ENCODE peak calls at places on chromosomes 11 and 22, in eight cellular contexts. One of them, this sample, is unnamed.

GRCh38 chr22:49491221-49491635 is 336.4 kb downstream of the BRD1 start:
- DNase-seq in fibroblast of lung: no peak
- DNase-seq in Calu3: no peak
- DNase-seq in nephron progenitor cell: no peak
- DNase-seq in upper lobe of right lung: no peak
- DNase-seq in neural crest cell: no peak
- DNase-seq in HFFc6: no peak
- DNase-seq in AG10803: no peak
- DNase-seq in this sample: no peak

GRCh38 chr11:33698921-33699320 is 1.7 kb downstream of the C11orf91 start:
- DNase-seq in fibroblast of lung: no peak
- DNase-seq in neural crest cell: no peak
- DNase-seq in nephron progenitor cell: no peak
- DNase-seq in upper lobe of right lung: no peak
- DNase-seq in Calu3: no peak
- DNase-seq in AG10803: no peak
- DNase-seq in HFFc6: no peak
- DNase-seq in this sample: no peak

GRCh38 chr11:131815631-131816030 is 445.2 kb downstream of the NTM start:
- DNase-seq in neural crest cell: no peak
- DNase-seq in fibroblast of lung: no peak
- DNase-seq in nephron progenitor cell: peak; percentile 24
- DNase-seq in AG10803: no peak
- DNase-seq in Calu3: no peak
- DNase-seq in HFFc6: no peak
- DNase-seq in upper lobe of right lung: no peak
- DNase-seq in this sample: no peak

GRCh38 chr11:108333403-108333899 is 110.6 kb downstream of the ATM start:
- DNase-seq in Calu3: no peak
- DNase-seq in nephron progenitor cell: no peak
- DNase-seq in upper lobe of right lung: no peak
- DNase-seq in AG10803: no peak
- DNase-seq in HFFc6: no peak
- DNase-seq in fibroblast of lung: no peak
- DNase-seq in neural crest cell: no peak
- DNase-seq in this sample: no peak

GRCh38 chr11:64384981-64385952 is 26.3 kb downstream of the RPS6KA4 start:
- DNase-seq in fibroblast of lung: no peak
- DNase-seq in Calu3: no peak
- DNase-seq in neural crest cell: no peak
- DNase-seq in upper lobe of right lung: no peak
- DNase-seq in HFFc6: no peak
- DNase-seq in nephron progenitor cell: no peak
- DNase-seq in AG10803: no peak
- DNase-seq in this sample: no peak

GRCh38 chr11:92822410-92822809 is 147.0 kb upstream of the MTNR1B start:
- DNase-seq in neural crest cell: no peak
- DNase-seq in AG10803: no peak
- DNase-seq in HFFc6: no peak
- DNase-seq in fibroblast of lung: no peak
- DNase-seq in Calu3: no peak
- DNase-seq in upper lobe of right lung: no peak
- DNase-seq in nephron progenitor cell: no peak
- DNase-seq in this sample: no peak

GRCh38 chr11:121595717-121596156 is 143.0 kb upstream of the SORL1-AS1 start:
- DNase-seq in nephron progenitor cell: no peak
- DNase-seq in neural crest cell: no peak
- DNase-seq in Calu3: no peak
- DNase-seq in upper lobe of right lung: peak; percentile 68
- DNase-seq in AG10803: peak; percentile 100
- DNase-seq in fibroblast of lung: peak; percentile 100
- DNase-seq in HFFc6: peak; percentile 99
- DNase-seq in this sample: no peak

GRCh38 chr11:133570376-133570775 is 38.1 kb upstream of the OPCML start:
- DNase-seq in fibroblast of lung: peak; percentile 0
- DNase-seq in HFFc6: no peak
- DNase-seq in neural crest cell: no peak
- DNase-seq in Calu3: no peak
- DNase-seq in nephron progenitor cell: no peak
- DNase-seq in AG10803: no peak
- DNase-seq in upper lobe of right lung: no peak
- DNase-seq in this sample: no peak

GRCh38 chr11:8886332-8886731 is 24.7 kb upstream of the AKIP1 start:
- DNase-seq in Calu3: no peak
- DNase-seq in fibroblast of lung: no peak
- DNase-seq in nephron progenitor cell: no peak
- DNase-seq in neural crest cell: no peak
- DNase-seq in HFFc6: no peak
- DNase-seq in upper lobe of right lung: no peak
- DNase-seq in AG10803: no peak
- DNase-seq in this sample: no peak

GRCh38 chr22:48492371-48493320 is 1335.0 kb downstream of the BRD1 start:
- DNase-seq in nephron progenitor cell: peak; percentile 70
- DNase-seq in HFFc6: peak; percentile 60
- DNase-seq in fibroblast of lung: peak; percentile 73
- DNase-seq in AG10803: peak; percentile 84
- DNase-seq in neural crest cell: peak; percentile 49
- DNase-seq in upper lobe of right lung: peak; percentile 73
- DNase-seq in Calu3: peak; percentile 55
- DNase-seq in this sample: peak; percentile 65

GRCh38 chr11:68380786-68381622 is 68.6 kb downstream of the LRP5 start:
- DNase-seq in fibroblast of lung: peak; percentile 53
- DNase-seq in nephron progenitor cell: no peak
- DNase-seq in HFFc6: no peak
- DNase-seq in AG10803: peak; percentile 66
- DNase-seq in upper lobe of right lung: no peak
- DNase-seq in neural crest cell: no peak
- DNase-seq in Calu3: no peak
- DNase-seq in this sample: no peak

GRCh38 chr22:25564979-25565677 is 653 bp downstream of the GRK3 start:
- DNase-seq in nephron progenitor cell: no peak
- DNase-seq in Calu3: peak; percentile 39
- DNase-seq in HFFc6: no peak
- DNase-seq in AG10803: no peak
- DNase-seq in fibroblast of lung: peak; percentile 24
- DNase-seq in upper lobe of right lung: peak; percentile 78
- DNase-seq in neural crest cell: peak; percentile 40
- DNase-seq in this sample: peak; percentile 63

GRCh38 chr22:45101828-45102227 is 61.9 kb upstream of the NUP50 start:
- DNase-seq in neural crest cell: peak; percentile 20
- DNase-seq in AG10803: peak; percentile 80
- DNase-seq in nephron progenitor cell: peak; percentile 45
- DNase-seq in fibroblast of lung: peak; percentile 44
- DNase-seq in upper lobe of right lung: no peak
- DNase-seq in Calu3: peak; percentile 45
- DNase-seq in HFFc6: peak; percentile 64
- DNase-seq in this sample: peak; percentile 68
- TF ChIP-seq CTCF in neural crest cell: peak; percentile 57
- TF ChIP-seq CTCF in AG10803: peak; percentile 88
- TF ChIP-seq CTCF in nephron progenitor cell: peak; percentile 40
- TF ChIP-seq CTCF in fibroblast of lung: peak; percentile 74
- TF ChIP-seq CTCF in upper lobe of right lung: peak; percentile 33
- TF ChIP-seq CTCF in Calu3: no peak
- TF ChIP-seq CTCF in HFFc6: peak; percentile 78
- TF ChIP-seq CTCF in this sample: no peak

GRCh38 chr11:61816736-61817455 is at the start of gene FADS1:
- DNase-seq in neural crest cell: peak; percentile 98
- DNase-seq in AG10803: peak; percentile 91
- DNase-seq in Calu3: peak; percentile 97
- DNase-seq in fibroblast of lung: peak; percentile 94
- DNase-seq in HFFc6: peak; percentile 94
- DNase-seq in nephron progenitor cell: peak; percentile 96
- DNase-seq in upper lobe of right lung: peak; percentile 98
- DNase-seq in this sample: peak; percentile 97
- TF ChIP-seq CTCF in neural crest cell: peak; percentile 69
- TF ChIP-seq CTCF in AG10803: peak; percentile 52
- TF ChIP-seq CTCF in Calu3: peak; percentile 63
- TF ChIP-seq CTCF in fibroblast of lung: peak; percentile 49
- TF ChIP-seq CTCF in HFFc6: peak; percentile 84
- TF ChIP-seq CTCF in nephron progenitor cell: peak; percentile 39
- TF ChIP-seq CTCF in upper lobe of right lung: peak; percentile 60
- TF ChIP-seq CTCF in this sample: peak; percentile 64

GRCh38 chr11:35617316-35617686 is 959 bp upstream of the FJX1 start:
- DNase-seq in HFFc6: no peak
- DNase-seq in upper lobe of right lung: no peak
- DNase-seq in nephron progenitor cell: no peak
- DNase-seq in AG10803: no peak
- DNase-seq in Calu3: no peak
- DNase-seq in fibroblast of lung: no peak
- DNase-seq in neural crest cell: no peak
- DNase-seq in this sample: no peak

GRCh38 chr11:35614949-35615569 is 3.2 kb upstream of the FJX1 start:
- DNase-seq in fibroblast of lung: no peak
- DNase-seq in AG10803: no peak
- DNase-seq in Calu3: peak; percentile 8
- DNase-seq in HFFc6: no peak
- DNase-seq in neural crest cell: no peak
- DNase-seq in upper lobe of right lung: no peak
- DNase-seq in nephron progenitor cell: no peak
- DNase-seq in this sample: no peak

GRCh38 chr11:35617687-35618496 is at the start of gene FJX1:
- DNase-seq in nephron progenitor cell: peak; percentile 77
- DNase-seq in fibroblast of lung: peak; percentile 94
- DNase-seq in upper lobe of right lung: peak; percentile 73
- DNase-seq in Calu3: peak; percentile 66
- DNase-seq in AG10803: peak; percentile 89
- DNase-seq in HFFc6: peak; percentile 93
- DNase-seq in neural crest cell: peak; percentile 66
- DNase-seq in this sample: peak; percentile 85

GRCh38 chr11:35618497-35619029 is 303 bp downstream of the FJX1 start:
- DNase-seq in neural crest cell: no peak
- DNase-seq in Calu3: peak; percentile 64
- DNase-seq in HFFc6: peak; percentile 31
- DNase-seq in AG10803: no peak
- DNase-seq in nephron progenitor cell: no peak
- DNase-seq in fibroblast of lung: peak; percentile 50
- DNase-seq in upper lobe of right lung: peak; percentile 71
- DNase-seq in this sample: no peak

DNA sequence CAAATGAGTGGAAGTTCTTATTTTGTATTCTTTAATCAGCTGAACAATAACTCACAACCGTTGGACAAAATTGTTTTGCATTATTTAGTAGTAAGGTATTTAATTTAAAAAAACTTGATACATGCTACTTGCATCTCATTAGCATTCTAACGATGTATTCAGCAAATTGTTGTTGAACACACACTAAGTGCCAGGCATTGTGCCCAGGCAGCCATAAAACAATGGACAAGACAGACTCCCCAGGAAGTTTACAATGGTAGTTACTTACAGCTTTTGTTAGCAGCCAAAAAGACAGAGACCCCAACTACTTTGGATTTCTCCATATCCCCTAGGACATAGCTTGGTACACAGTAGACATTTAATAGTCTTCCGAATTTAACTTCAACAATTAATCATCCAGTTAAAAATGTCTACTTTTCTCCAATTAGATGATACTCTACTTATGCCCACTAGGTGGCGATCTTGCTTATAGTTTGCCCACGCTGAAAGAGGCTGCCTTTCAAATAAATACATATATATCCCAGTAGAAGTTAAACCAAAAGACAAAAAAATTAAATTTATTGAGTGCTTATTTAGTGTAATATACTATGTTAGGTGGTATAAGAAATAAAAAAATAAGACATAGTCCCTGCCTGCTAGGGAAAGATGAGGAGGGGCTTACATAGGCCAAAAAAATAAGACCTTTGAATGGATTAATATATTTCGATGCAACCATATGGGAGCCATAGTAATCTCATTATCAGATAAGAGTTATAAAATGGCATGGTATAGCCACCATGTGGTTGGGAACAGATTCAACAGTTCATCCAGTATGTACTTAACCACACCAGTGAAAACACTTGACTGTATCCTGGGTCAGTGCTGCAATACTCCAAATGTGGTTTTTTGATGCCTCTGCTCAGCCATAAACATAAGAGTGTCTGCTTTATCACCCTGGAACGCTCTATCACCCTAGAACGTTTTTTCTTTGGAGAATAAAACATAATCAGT is 2.1 kb upstream of the FJX1 start:
- DNase-seq in neural crest cell: no peak
- DNase-seq in Calu3: peak; percentile 30
- DNase-seq in HFFc6: peak; percentile 37
- DNase-seq in upper lobe of right lung: no peak
- DNase-seq in fibroblast of lung: peak; percentile 59
- DNase-seq in AG10803: peak; percentile 68
- DNase-seq in nephron progenitor cell: no peak
- DNase-seq in this sample: no peak
- TF ChIP-seq CTCF in neural crest cell: peak; percentile 94
- TF ChIP-seq CTCF in Calu3: peak; percentile 45
- TF ChIP-seq CTCF in HFFc6: peak; percentile 97
- TF ChIP-seq CTCF in upper lobe of right lung: peak; percentile 84
- TF ChIP-seq CTCF in fibroblast of lung: peak; percentile 57
- TF ChIP-seq CTCF in AG10803: peak; percentile 73
- TF ChIP-seq CTCF in nephron progenitor cell: peak; percentile 77
- TF ChIP-seq CTCF in this sample: peak; percentile 91

DNA sequence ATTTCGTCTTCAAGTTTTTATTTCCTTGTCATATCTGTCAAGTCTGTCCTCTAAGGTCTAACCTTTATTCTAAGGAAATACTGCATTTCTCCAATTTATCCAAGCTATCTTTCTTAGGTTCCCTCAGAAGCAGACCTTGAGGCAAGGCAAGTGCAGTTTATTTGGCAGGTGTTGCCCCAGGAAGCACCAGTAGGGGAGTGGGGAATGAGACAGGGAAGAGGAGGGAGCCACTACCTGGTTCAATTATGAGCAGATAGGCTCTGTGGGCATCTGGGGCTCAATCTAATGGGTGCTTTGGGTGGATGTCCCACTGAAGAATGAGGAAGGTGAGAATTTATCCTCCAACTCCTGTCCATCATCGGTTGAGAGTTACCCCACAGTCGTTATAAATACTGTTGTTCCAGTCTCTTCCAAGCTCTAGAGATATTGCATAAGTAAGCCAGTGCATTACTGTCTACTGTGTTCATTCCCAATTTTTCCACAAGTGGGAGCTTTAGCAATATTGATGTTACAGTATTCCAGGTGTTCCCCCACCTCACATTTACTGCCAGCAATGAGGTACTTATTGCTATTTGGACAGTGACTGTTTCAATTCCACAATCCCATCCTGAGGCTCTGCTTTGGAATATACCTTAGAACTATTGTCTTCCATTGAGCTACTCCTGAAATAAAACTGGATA is 154.9 kb upstream of the CEP126 start:
- DNase-seq in HFFc6: no peak
- DNase-seq in AG10803: no peak
- DNase-seq in nephron progenitor cell: no peak
- DNase-seq in neural crest cell: no peak
- DNase-seq in Calu3: no peak
- DNase-seq in fibroblast of lung: no peak
- DNase-seq in upper lobe of right lung: no peak
- DNase-seq in this sample: no peak
- TF ChIP-seq CTCF in HFFc6: peak; percentile 26
- TF ChIP-seq CTCF in AG10803: peak; percentile 33
- TF ChIP-seq CTCF in nephron progenitor cell: no peak
- TF ChIP-seq CTCF in neural crest cell: no peak
- TF ChIP-seq CTCF in Calu3: no peak
- TF ChIP-seq CTCF in fibroblast of lung: peak; percentile 27
- TF ChIP-seq CTCF in upper lobe of right lung: peak; percentile 7
- TF ChIP-seq CTCF in this sample: no peak

GRCh38 chr22:30453731-30454510 is 17.9 kb downstream of the SEC14L3 start:
- DNase-seq in AG10803: no peak
- DNase-seq in fibroblast of lung: no peak
- DNase-seq in nephron progenitor cell: peak; percentile 18
- DNase-seq in HFFc6: no peak
- DNase-seq in Calu3: peak; percentile 23
- DNase-seq in neural crest cell: no peak
- DNase-seq in upper lobe of right lung: peak; percentile 82
- DNase-seq in this sample: no peak
- TF ChIP-seq CTCF in AG10803: no peak
- TF ChIP-seq CTCF in fibroblast of lung: no peak
- TF ChIP-seq CTCF in nephron progenitor cell: no peak
- TF ChIP-seq CTCF in HFFc6: no peak
- TF ChIP-seq CTCF in Calu3: no peak
- TF ChIP-seq CTCF in neural crest cell: peak; percentile 17
- TF ChIP-seq CTCF in upper lobe of right lung: no peak
- TF ChIP-seq CTCF in this sample: no peak

This sample was measured in glutamatergic neuron.